ENCODE peak calls at places on chromosomes 3 and 15, in four cellular contexts. Q is central memory CD4-positive, alpha-beta T cell; X is Daoy; E is activated effector memory CD4-positive, alpha-beta T cell treated with anti-CD3 and anti-CD28 coated beads, Interleukin-2, amount 50 U/mL, for 16 hours. R is an unnamed sample.

GRCh38 chr3:77945320-77945719 is 905.4 kb downstream of the ROBO2 start:
- DNase-seq in E (no peak), Q (no peak), X (no peak), R (no peak)

GRCh38 chr3:146189519-146190173 is 28.7 kb upstream of the PLOD2 start:
- DNase-seq in X (peak; percentile 46), Q (peak; percentile 6), E (no peak), R (peak; percentile 67)

GRCh38 chr15:93562752-93563151 is 473.7 kb upstream of the RGMA start:
- DNase-seq in E (no peak), Q (no peak), X (no peak), R (no peak)

GRCh38 chr15:91853968-91854943 is 748 bp downstream of the SLCO3A1 start:
- DNase-seq in Q (peak; percentile 40), X (peak; percentile 53), E (peak; percentile 83), R (peak; percentile 35)

GRCh38 chr15:67917037-67917436 is 77.2 kb upstream of the RNU6-1 start:
- DNase-seq in X (no peak), Q (no peak), E (no peak), R (no peak)

GRCh38 chr3:156291269-156292123 is 171.1 kb downstream of the KCNAB1 start:
- DNase-seq in Q (peak; percentile 2), E (no peak), X (peak; percentile 42), R (peak; percentile 20)

GRCh38 chr3:13684854-13685253 is 135.9 kb downstream of the FBLN2 start:
- DNase-seq in Q (no peak), X (no peak), E (no peak), R (no peak)

GRCh38 chr3:45736707-45737106 is 47.5 kb downstream of the SACM1L start:
- DNase-seq in Q (no peak), X (no peak), E (no peak), R (no peak)

GRCh38 chr3:87949189-87949878 is 109.5 kb downstream of the CGGBP1 start:
- DNase-seq in Q (no peak), X (no peak), E (no peak), R (no peak)

GRCh38 chr3:144521131-144521530 is 549.5 kb downstream of the DIPK2A start:
- DNase-seq in E (no peak), Q (no peak), X (no peak), R (no peak)

GRCh38 chr15:71570736-71571135 is 239.6 kb upstream of the NR2E3 start:
- DNase-seq in E (no peak), Q (no peak), X (no peak), R (peak; percentile 74)

GRCh38 chr3:60319179-60319858 is 931.9 kb downstream of the FHIT start:
- DNase-seq in Q (no peak), E (no peak), X (no peak), R (no peak)

GRCh38 chr3:188243124-188243795 is 89.3 kb downstream of the LPP start:
- DNase-seq in E (no peak), X (peak; percentile 11), Q (no peak), R (peak; percentile 73)

GRCh38 chr3:81476652-81477051 is 284.8 kb downstream of the GBE1 start:
- DNase-seq in E (no peak), Q (no peak), X (no peak), R (no peak)

GRCh38 chr3:83321891-83322290 is 1560.4 kb upstream of the GBE1 start:
- DNase-seq in X (no peak), Q (no peak), E (no peak), R (no peak)

GRCh38 chr15:68209735-68210408 is 4.7 kb upstream of the CALML4 start:
- DNase-seq in E (peak; percentile 71), X (peak; percentile 44), Q (no peak), R (no peak)

GRCh38 chr3:188788621-188789081 is 383.1 kb upstream of the TPRG1 start:
- DNase-seq in X (peak; percentile 86), Q (peak; percentile 43), E (peak; percentile 86), R (peak; percentile 83)

GRCh38 chr3:40191850-40192448 is 117.6 kb upstream of the EIF1B start:
- DNase-seq in E (peak; percentile 83), Q (peak; percentile 42), X (peak; percentile 43), R (peak; percentile 48)